ENCODE peak calls at places on chromosomes 11 and 22, in nine cellular contexts. N is activated CD8-positive, alpha-beta memory T cell treated with anti-CD3 and anti-CD28 coated beads, Interleukin-2, amount 10 ng/mL, durations not matched to agents 7 days and 5 days; S is NCI-H1092 treated with DMSO at 0.1 percent for 48 hours; C is heart right ventricle; W is GM03348; O is stimulated activated naive B cell treated with anti-CD40 and anti-IgM and Interleukin-4, amounts not matched to agents 10 μg/mL and 1 μg/mL and 100 μg/mL, for 72 hours; L is stimulated activated CD4-positive, alpha-beta T cell treated with anti-CD3 and anti-CD28 coated beads, Interleukin-12 subunit alpha, Interleukin-12 subunit beta, amount 100 ng/mL, for 24 hours; D is ecto neural progenitor cell; U is HuH-7.5. R is an unnamed sample.

GRCh38 chr11:117583063-117583801 is 213.8 kb downstream of the DSCAML1 start:
- DNase-seq in N (no peak), S (no peak), C (peak), W (peak), O (no peak), L (no peak), D (peak), U (no peak), R (no peak)

GRCh38 chr11:113105584-113105983 is 144.4 kb downstream of the NCAM1 start:
- DNase-seq in N (no peak), S (no peak), C (peak), W (no peak), O (no peak), L (no peak), D (no peak), U (no peak), R (no peak)

GRCh38 chr11:13445588-13445987 is 17.4 kb downstream of the BTBD10 start:
- DNase-seq in N (no peak), S (no peak), C (no peak), W (no peak), O (no peak), L (no peak), D (no peak), U (no peak), R (no peak)

GRCh38 chr11:66951927-66952337 is 6.3 kb downstream of the PC start:
- DNase-seq in N (no peak), S (peak), C (no peak), W (no peak), O (no peak), L (no peak), D (no peak), U (no peak), R (no peak)

GRCh38 chr22:28498044-28498443 is 181.6 kb downstream of the TTC28 start:
- DNase-seq in N (no peak), S (no peak), C (no peak), W (no peak), O (no peak), L (no peak), D (no peak), U (no peak), R (no peak)

GRCh38 chr11:62545437-62546243 is 966 bp downstream of the AHNAK start:
- DNase-seq in N (peak), S (no peak), C (peak), W (peak), O (no peak), L (no peak), D (peak), U (peak), R (no peak)

GRCh38 chr11:118068206-118068944 is 8.5 kb upstream of the TMPRSS4 start:
- DNase-seq in N (no peak), S (no peak), C (no peak), W (no peak), O (no peak), L (no peak), D (peak), U (no peak), R (no peak)

GRCh38 chr11:67698247-67698646 is 23.8 kb upstream of the ALDH3B2 start:
- DNase-seq in N (peak), S (no peak), C (no peak), W (no peak), O (no peak), L (no peak), D (no peak), U (peak), R (peak)

GRCh38 chr11:86812981-86813380 is 12.6 kb downstream of the PRSS23 start:
- DNase-seq in N (no peak), S (no peak), C (no peak), W (no peak), O (no peak), L (no peak), D (no peak), U (no peak), R (no peak)

GRCh38 chr11:86176165-86176884 is 68.2 kb upstream of the EED start:
- DNase-seq in N (peak), S (no peak), C (no peak), W (no peak), O (peak), L (no peak), D (no peak), U (no peak), R (no peak)

GRCh38 chr22:36323182-36323854 is 64.4 kb downstream of the MYH9 start:
- DNase-seq in N (no peak), S (peak), C (peak), W (peak), O (no peak), L (no peak), D (no peak), U (no peak), R (no peak)

GRCh38 chr22:42862045-42862734 is 5.1 kb upstream of the ARFGAP3 start:
- DNase-seq in N (no peak), S (no peak), C (no peak), W (no peak), O (no peak), L (no peak), D (no peak), U (no peak), R (no peak)

GRCh38 chr22:38832005-38832978 is 11.5 kb downstream of the NPTXR start:
- DNase-seq in N (no peak), S (peak), C (no peak), W (no peak), O (no peak), L (no peak), D (no peak), U (no peak), R (no peak)

GRCh38 chr22:28397324-28397723 is 282.3 kb downstream of the TTC28 start:
- DNase-seq in N (no peak), S (no peak), C (no peak), W (no peak), O (no peak), L (no peak), D (no peak), U (no peak), R (no peak)

GRCh38 chr11:111966678-111967077 is 29.5 kb downstream of the DIXDC1 start:
- DNase-seq in N (no peak), S (no peak), C (no peak), W (no peak), O (no peak), L (no peak), D (no peak), U (no peak), R (no peak)

GRCh38 chr22:43923191-43923590 is 414 bp upstream of the PNPLA3 start:
- DNase-seq in N (no peak), S (no peak), C (no peak), W (no peak), O (peak), L (no peak), D (no peak), U (no peak), R (no peak)

GRCh38 chr11:6388747-6389146 is 1.5 kb upstream of the SMPD1 start:
- DNase-seq in N (no peak), S (no peak), C (no peak), W (no peak), O (no peak), L (no peak), D (no peak), U (no peak), R (no peak)

GRCh38 chr11:27770576-27770975 is 70.3 kb upstream of the BDNF start:
- DNase-seq in N (no peak), S (no peak), C (no peak), W (no peak), O (no peak), L (no peak), D (no peak), U (no peak), R (no peak)

GRCh38 chr22:17085277-17086091 is 684 bp downstream of the IL17RA start:
- DNase-seq in N (no peak), S (no peak), C (no peak), W (peak), O (no peak), L (no peak), D (no peak), U (no peak), R (no peak)

GRCh38 chr22:25448435-25449051 is 115.9 kb upstream of the GRK3 start:
- DNase-seq in N (peak), S (peak), C (no peak), W (peak), O (no peak), L (no peak), D (no peak), U (no peak), R (no peak)

GRCh38 chr11:79592441-79593223 is 151.8 kb upstream of the TENM4 start:
- DNase-seq in N (no peak), S (no peak), C (no peak), W (no peak), O (no peak), L (no peak), D (no peak), U (no peak), R (no peak)

GRCh38 chr11:129766858-129767604 is 48.6 kb upstream of the TMEM45B start:
- DNase-seq in N (no peak), S (peak), C (no peak), W (peak), O (no peak), L (no peak), D (peak), U (no peak), R (peak)

GRCh38 chr11:134014502-134014901 is 54.4 kb upstream of the JAM3 start:
- DNase-seq in N (no peak), S (peak), C (peak), W (no peak), O (no peak), L (no peak), D (no peak), U (no peak), R (no peak)

GRCh38 chr11:67651976-67652895 is 1.7 kb upstream of the ACY3 start:
- DNase-seq in N (no peak), S (no peak), C (no peak), W (no peak), O (no peak), L (no peak), D (no peak), U (no peak), R (no peak)

GRCh38 chr11:82988936-82989627 is 82.6 kb downstream of the RAB30 start:
- DNase-seq in N (no peak), S (no peak), C (no peak), W (no peak), O (no peak), L (no peak), D (no peak), U (no peak), R (no peak)

GRCh38 chr11:9265211-9266131 is at the start of gene DENND5A:
- DNase-seq in N (peak), S (peak), C (peak), W (peak), O (peak), L (peak), D (peak), U (peak), R (no peak)

GRCh38 chr11:94866936-94867795 is 99.0 kb downstream of the AMOTL1 start:
- DNase-seq in N (no peak), S (no peak), C (no peak), W (no peak), O (no peak), L (no peak), D (no peak), U (no peak), R (no peak)

GRCh38 chr11:2086239-2087040 is 52.7 kb downstream of the IGF2 start:
- DNase-seq in N (peak), S (no peak), C (no peak), W (no peak), O (no peak), L (no peak), D (no peak), U (no peak), R (no peak)

GRCh38 chr11:102306048-102306575 is 11.2 kb upstream of the BIRC3 start:
- DNase-seq in N (no peak), S (no peak), C (no peak), W (no peak), O (no peak), L (no peak), D (no peak), U (no peak), R (no peak)

GRCh38 chr11:46920709-46921108 is 2.4 kb upstream of the LRP4 start:
- DNase-seq in N (no peak), S (no peak), C (no peak), W (peak), O (no peak), L (no peak), D (no peak), U (no peak), R (no peak)

GRCh38 chr11:60078021-60078420 is 10.4 kb upstream of the MS4A2 start:
- DNase-seq in N (no peak), S (no peak), C (no peak), W (no peak), O (no peak), L (no peak), D (no peak), U (no peak), R (no peak)